ENCODE peak calls at places on chromosomes 4 and X, in nine cellular contexts. S is heart right ventricle, M is omental fat pad, K is nucleus accumbens, L is iPS DF 6.9, I is nephron progenitor cell, Z is choroid plexus epithelial cell, V is substantia nigra, A is EL. F is an unnamed sample.

GRCh38 chr4:107114059-107114458 is 77.9 kb upstream of the DKK2 start:
- DNase-seq in S (no peak), M (no peak), K (no peak), L (no peak), I (no peak), Z (no peak), V (no peak), A (no peak), F (no peak)

GRCh38 chrX:15564981-15565579 is 35.7 kb downstream of the ACE2 start:
- DNase-seq in S (peak), M (no peak), K (peak), L (no peak), I (peak), Z (peak), V (peak), A (peak), F (peak)

GRCh38 chr4:22962186-22962786 is 269.5 kb downstream of the GBA3 start:
- DNase-seq in S (no peak), M (no peak), K (no peak), L (peak), I (peak), Z (peak), V (no peak), A (peak), F (peak)

GRCh38 chrX:41634284-41634683 is 54.5 kb upstream of the GPR34 start:
- DNase-seq in S (no peak), M (no peak), K (peak), L (no peak), I (no peak), Z (peak), V (no peak), A (peak), F (peak)

GRCh38 chr4:88938138-88938537 is 118.8 kb downstream of the FAM13A start:
- DNase-seq in S (no peak), M (no peak), K (no peak), L (no peak), I (no peak), Z (peak), V (no peak), A (peak), F (peak)

GRCh38 chr4:190017357-190018200 is 9.5 kb downstream of the FRG2 start:
- DNase-seq in S (no peak), M (no peak), K (no peak), L (no peak), I (no peak), Z (no peak), V (no peak), A (peak), F (no peak)

GRCh38 chr4:87012265-87012953 is 77.6 kb downstream of the AFF1 start:
- DNase-seq in S (no peak), M (no peak), K (no peak), L (no peak), I (no peak), Z (no peak), V (no peak), A (no peak), F (peak)

GRCh38 chr4:188647820-188648380 is 508.7 kb downstream of the TRIML1 start:
- DNase-seq in S (no peak), M (no peak), K (no peak), L (no peak), I (no peak), Z (no peak), V (no peak), A (no peak), F (no peak)

GRCh38 chr4:121464854-121465253 is 84.0 kb upstream of the QRFPR start:
- DNase-seq in S (no peak), M (no peak), K (no peak), L (peak), I (no peak), Z (no peak), V (no peak), A (no peak), F (peak)

GRCh38 chr4:7351014-7351413 is 83.7 kb downstream of the PSAPL1 start:
- DNase-seq in S (no peak), M (no peak), K (peak), L (no peak), I (no peak), Z (no peak), V (peak), A (no peak), F (no peak)

GRCh38 chrX:64894454-64895038 is 81.7 kb downstream of the ZC4H2 start:
- DNase-seq in S (no peak), M (no peak), K (no peak), L (peak), I (peak), Z (peak), V (no peak), A (peak), F (no peak)

GRCh38 chr4:178356725-178357124 is 914.5 kb upstream of the AGA start:
- DNase-seq in S (no peak), M (no peak), K (no peak), L (no peak), I (no peak), Z (no peak), V (no peak), A (no peak), F (no peak)

GRCh38 chr4:154332681-154333421 is 158.7 kb downstream of the DCHS2 start:
- DNase-seq in S (peak), M (peak), K (peak), L (no peak), I (peak), Z (no peak), V (peak), A (no peak), F (no peak)

GRCh38 chr4:166903408-166903807 is 330.9 kb downstream of the SPOCK3 start:
- DNase-seq in S (no peak), M (no peak), K (no peak), L (no peak), I (no peak), Z (no peak), V (no peak), A (no peak), F (peak)

GRCh38 chr4:7719354-7720174 is 220.1 kb downstream of the AFAP1 start:
- DNase-seq in S (peak), M (no peak), K (peak), L (no peak), I (peak), Z (peak), V (peak), A (peak), F (no peak)

GRCh38 chrX:153816821-153817220 is 13.5 kb downstream of the PDZD4 start:
- DNase-seq in S (no peak), M (no peak), K (no peak), L (no peak), I (no peak), Z (no peak), V (no peak), A (no peak), F (no peak)

GRCh38 chrX:153598541-153599191 is at the start of gene CCNQ:
- DNase-seq in S (no peak), M (no peak), K (no peak), L (no peak), I (peak), Z (peak), V (no peak), A (peak), F (no peak)

GRCh38 chr4:143178923-143179322 is 5.8 kb upstream of the USP38 start:
- DNase-seq in S (no peak), M (no peak), K (no peak), L (no peak), I (no peak), Z (no peak), V (no peak), A (no peak), F (no peak)

GRCh38 chr4:13706130-13706529 is 78.6 kb upstream of the BOD1L1 start:
- DNase-seq in S (peak), M (no peak), K (no peak), L (no peak), I (no peak), Z (no peak), V (no peak), A (no peak), F (peak)

GRCh38 chr4:88144048-88144447 is 14.4 kb downstream of the ABCG2 start:
- DNase-seq in S (no peak), M (no peak), K (no peak), L (no peak), I (no peak), Z (no peak), V (no peak), A (no peak), F (no peak)

GRCh38 chr4:52102587-52102986 is 51.5 kb downstream of the SPATA18 start:
- DNase-seq in S (no peak), M (no peak), K (no peak), L (no peak), I (no peak), Z (no peak), V (no peak), A (no peak), F (peak)

GRCh38 chrX:129606918-129607317 is 47.8 kb downstream of the APLN start:
- DNase-seq in S (peak), M (no peak), K (peak), L (no peak), I (peak), Z (peak), V (peak), A (peak), F (peak)